ENCODE peak calls at places on chromosomes 5 and 9, in nine cellular contexts. S is gastrocnemius medialis, K is Calu3, B is K562, P is HFFc6, F is lower leg skin, E is cardiac fibroblast, Z is astrocyte of the cerebellum, I is type B pancreatic cell. T is an unnamed sample.

GRCh38 chr5:37056762-37057161 is 180.2 kb downstream of the NIPBL start:
- DNase-seq in I (no peak), Z (no peak), F (no peak), K (no peak), B (no peak), P (no peak), S (no peak), E (no peak), T (no peak)

GRCh38 chr9:135907006-135907434 is 326 bp downstream of the CAMSAP1 start:
- DNase-seq in Z (no peak), S (no peak), B (peak; percentile 41), E (no peak), I (no peak), F (no peak), P (no peak), K (no peak), T (peak; percentile 59)

GRCh38 chr5:111242606-111243005 is 18.4 kb downstream of the CAMK4 start:
- DNase-seq in I (no peak), B (no peak), E (no peak), Z (no peak), P (no peak), K (no peak), F (no peak), S (no peak), T (no peak)

GRCh38 chr5:4104831-4105597 is 509.4 kb downstream of the IRX1 start:
- DNase-seq in Z (no peak), S (no peak), E (no peak), K (no peak), F (no peak), I (no peak), P (no peak), B (no peak), T (no peak)

GRCh38 chr5:103743455-103743854 is 180.9 kb upstream of the NUDT12 start:
- DNase-seq in Z (no peak), B (no peak), K (no peak), I (no peak), F (no peak), S (no peak), E (no peak), P (no peak), T (no peak)

GRCh38 chr5:138937392-138938387 is 62.6 kb upstream of the LRRTM2 start:
- DNase-seq in Z (no peak), B (no peak), F (no peak), S (no peak), K (no peak), P (no peak), E (no peak), I (peak; percentile 64), T (no peak)

GRCh38 chr5:132258102-132259060 is 885 bp downstream of the PDLIM4 start:
- DNase-seq in F (no peak), P (no peak), B (no peak), Z (no peak), S (peak; percentile 13), E (peak; percentile 65), K (no peak), I (peak; percentile 65), T (no peak)

GRCh38 chr5:79806741-79807140 is 117.1 kb downstream of the CMYA5 start:
- DNase-seq in I (no peak), P (no peak), K (no peak), E (peak; percentile 6), B (no peak), F (no peak), Z (no peak), S (no peak), T (no peak)

GRCh38 chr5:172687983-172688734 is 47.1 kb downstream of the NEURL1B start:
- DNase-seq in B (no peak), S (no peak), E (no peak), I (no peak), Z (no peak), F (no peak), P (no peak), K (no peak), T (no peak)

GRCh38 chr9:88236531-88237453 is 98.5 kb upstream of the SPATA31C2 start:
- DNase-seq in E (peak; percentile 5), B (no peak), K (no peak), S (no peak), F (no peak), Z (peak; percentile 43), I (no peak), P (peak; percentile 25), T (no peak)

GRCh38 chr5:91225848-91226686 is 157.1 kb downstream of the ARRDC3 start:
- DNase-seq in P (no peak), I (no peak), Z (no peak), K (peak; percentile 74), E (no peak), S (no peak), F (no peak), B (no peak), T (peak; percentile 18)
- TF ChIP-seq CTCF in P (peak; percentile 39), I (peak; percentile 45), Z (peak; percentile 32), K (peak; percentile 52), E (no peak), S (peak; percentile 50), F (no peak), B (peak; percentile 52), T (no peak)

GRCh38 chr5:145347026-145347616 is 488.0 kb downstream of the PRELID2 start:
- DNase-seq in E (peak; percentile 84), P (peak; percentile 84), F (no peak), I (no peak), K (peak; percentile 43), B (no peak), S (no peak), Z (peak; percentile 28), T (peak; percentile 43)
- TF ChIP-seq CTCF in E (peak; percentile 86), P (peak; percentile 90), F (no peak), I (peak; percentile 77), K (peak; percentile 49), B (peak; percentile 9), S (no peak), Z (peak; percentile 85), T (peak; percentile 42)

GRCh38 chr9:70561111-70561510 is 146.7 kb upstream of the KLF9 start:
- DNase-seq in I (no peak), P (no peak), Z (no peak), E (no peak), S (no peak), F (no peak), K (no peak), B (no peak), T (no peak)

GRCh38 chr9:70563010-70563409 is 148.6 kb upstream of the KLF9 start:
- DNase-seq in P (no peak), I (no peak), F (no peak), B (no peak), E (no peak), K (no peak), Z (no peak), S (no peak), T (no peak)

GRCh38 chr9:70563437-70564204 is 149.2 kb upstream of the KLF9 start:
- DNase-seq in E (peak; percentile 60), I (no peak), P (peak; percentile 70), F (no peak), Z (peak; percentile 76), B (no peak), S (no peak), K (no peak), T (no peak)

GRCh38 chr9:70564464-70565190 is 150.2 kb upstream of the KLF9 start:
- DNase-seq in B (no peak), I (no peak), S (no peak), E (no peak), Z (no peak), F (no peak), K (no peak), P (no peak), T (no peak)

DNA sequence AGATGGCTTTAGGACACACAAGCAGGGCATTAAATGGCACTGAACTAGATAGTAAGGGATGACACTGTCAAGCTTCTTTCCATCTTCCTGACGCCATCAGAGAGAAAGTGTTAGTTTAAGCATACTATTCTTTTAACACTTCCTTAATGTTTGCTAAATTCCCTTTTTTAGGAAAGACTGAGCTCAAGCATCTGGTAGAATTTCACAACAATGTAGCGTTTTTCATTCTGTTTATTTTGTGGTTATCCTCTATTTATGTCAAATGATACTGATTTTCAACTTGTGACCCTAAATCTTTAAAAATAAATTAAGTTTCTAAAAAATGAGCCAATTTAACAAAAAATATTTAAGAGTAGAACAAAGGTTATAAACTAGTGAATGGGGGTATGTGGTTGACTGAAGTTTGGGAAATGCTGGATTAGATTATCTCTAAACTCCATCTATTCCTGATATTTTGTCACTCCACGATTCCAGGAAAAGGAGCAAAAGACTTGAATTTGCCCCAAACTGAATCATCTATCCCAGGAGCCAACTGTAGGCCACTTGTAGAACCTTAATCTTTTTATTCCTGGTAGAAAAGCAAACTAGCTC is 147.4 kb upstream of the KLF9 start:
- DNase-seq in F (no peak), I (no peak), B (no peak), E (no peak), S (no peak), K (no peak), P (no peak), Z (no peak), T (no peak)
- TF ChIP-seq CTCF in F (no peak), I (no peak), B (no peak), E (no peak), S (no peak), K (no peak), P (no peak), Z (no peak), T (no peak)

GRCh38 chr5:1380910-1381309 is 36.0 kb upstream of the CLPTM1L start:
- DNase-seq in P (no peak), B (no peak), Z (no peak), K (no peak), S (no peak), E (no peak), I (no peak), F (no peak), T (no peak)

GRCh38 chr5:1378866-1379659 is 34.2 kb upstream of the CLPTM1L start:
- DNase-seq in Z (no peak), K (no peak), F (no peak), I (no peak), B (no peak), P (no peak), S (no peak), E (no peak), T (no peak)

GRCh38 chr5:1381370-1382247 is 36.7 kb upstream of the CLPTM1L start:
- DNase-seq in I (no peak), P (no peak), E (no peak), B (no peak), S (no peak), Z (no peak), F (no peak), K (no peak), T (no peak)

GRCh38 chr5:1382248-1382700 is 37.4 kb upstream of the CLPTM1L start:
- DNase-seq in F (no peak), S (no peak), I (no peak), B (no peak), K (no peak), E (no peak), P (no peak), Z (no peak), T (no peak)

DNA sequence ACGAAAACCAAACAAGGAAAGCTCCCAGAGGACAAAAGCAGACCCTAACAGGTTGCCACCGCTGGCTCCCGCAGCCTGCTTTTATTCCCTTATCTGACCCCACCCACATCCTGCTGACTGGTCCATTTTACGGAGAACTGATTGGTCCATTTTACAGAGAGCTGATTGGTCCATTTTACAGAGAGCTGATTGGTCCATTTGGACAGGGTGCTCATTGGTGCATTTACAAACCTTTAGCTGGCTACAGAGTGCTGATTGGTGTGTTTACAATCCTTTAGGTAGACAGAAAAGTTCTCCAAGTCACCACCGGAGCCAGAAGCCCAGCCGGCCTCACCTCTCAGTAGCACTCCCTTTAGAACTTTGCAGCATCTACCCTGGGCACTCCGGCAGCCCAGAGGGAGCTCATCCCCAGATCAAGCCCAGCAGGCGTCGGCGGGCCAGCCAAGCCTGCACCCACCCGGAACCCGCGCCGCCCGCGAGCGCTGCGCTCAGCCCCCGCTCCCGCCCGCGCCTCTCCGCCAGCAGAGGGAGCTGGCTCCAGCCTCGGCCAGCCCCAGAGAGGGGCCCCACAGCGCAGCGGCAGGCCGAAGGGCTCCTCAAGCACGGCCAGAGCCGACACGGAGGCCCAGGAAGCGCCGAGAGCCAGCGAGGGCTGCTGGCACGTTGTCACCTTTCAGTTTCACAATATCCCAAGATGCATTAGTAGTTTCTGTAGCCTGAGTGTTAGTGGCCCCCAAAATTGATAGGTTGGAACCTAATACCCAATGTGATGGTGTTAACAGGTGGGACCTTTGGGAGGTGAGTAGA is 35.3 kb upstream of the CLPTM1L start:
- DNase-seq in P (no peak), I (no peak), Z (no peak), E (peak; percentile 47), K (peak; percentile 56), S (no peak), B (peak; percentile 57), F (no peak), T (peak; percentile 68)
- TF ChIP-seq CTCF in P (peak; percentile 56), I (peak; percentile 89), Z (peak; percentile 29), E (peak; percentile 18), K (peak; percentile 57), S (peak; percentile 32), B (peak; percentile 78), F (no peak), T (peak; percentile 80)